ENCODE peak calls at places on chromosomes 3 and 15, in seven cellular contexts. T, S, H, Z, O, Q and W are unnamed samples.

GRCh38 chr15:49990835-49991540 is 128.0 kb downstream of the ATP8B4 start:
- DNase-seq in S (no peak), H (no peak), Z (no peak), Q (peak), T (peak), O (no peak), W (no peak)

GRCh38 chr3:165827883-165828282 is 9.3 kb downstream of the BCHE start:
- DNase-seq in T (no peak), S (no peak), Q (no peak), H (no peak), O (no peak), Z (no peak), W (no peak)

GRCh38 chr15:57553526-57553925 is 38.2 kb upstream of the MYZAP start:
- DNase-seq in Q (no peak), H (peak), O (no peak), Z (no peak), S (no peak), T (no peak), W (no peak)

GRCh38 chr3:88137836-88138235 is 11.9 kb upstream of the C3orf38 start:
- DNase-seq in S (no peak), Q (peak), H (no peak), O (no peak), T (no peak), Z (no peak), W (no peak)

GRCh38 chr3:32336123-32336518 is 55.5 kb upstream of the CMTM7 start:
- DNase-seq in T (no peak), O (no peak), Q (no peak), Z (no peak), H (no peak), S (no peak), W (no peak)

GRCh38 chr3:18246336-18247060 is 178.6 kb downstream of the SATB1 start:
- DNase-seq in Z (no peak), S (no peak), H (peak), O (no peak), Q (no peak), T (no peak), W (no peak)

GRCh38 chr3:134161817-134162396 is 88.8 kb downstream of the RYK start:
- DNase-seq in O (peak), H (peak), T (no peak), S (no peak), Z (no peak), Q (no peak), W (no peak)

GRCh38 chr3:181713300-181713647 is 1.5 kb downstream of the SOX2 start:
- DNase-seq in H (no peak), S (no peak), O (no peak), T (no peak), Q (no peak), Z (no peak), W (no peak)

GRCh38 chr3:150345021-150345538 is 63.0 kb upstream of the TSC22D2 start:
- DNase-seq in Z (no peak), Q (no peak), H (peak), T (no peak), S (no peak), O (no peak), W (peak)

GRCh38 chr15:69557340-69558137 is 104.9 kb downstream of the RPLP1 start:
- DNase-seq in O (no peak), S (no peak), Z (no peak), H (no peak), T (peak), Q (peak), W (no peak)

GRCh38 chr3:150635526-150635925 is 32.4 kb downstream of the SELENOT start:
- DNase-seq in H (no peak), O (no peak), S (no peak), Q (no peak), Z (no peak), T (no peak), W (no peak)

GRCh38 chr3:33439421-33440327 is 531 bp downstream of the UBP1 start:
- DNase-seq in O (peak), H (peak), Z (peak), T (peak), S (peak), Q (peak), W (no peak)

DNA sequence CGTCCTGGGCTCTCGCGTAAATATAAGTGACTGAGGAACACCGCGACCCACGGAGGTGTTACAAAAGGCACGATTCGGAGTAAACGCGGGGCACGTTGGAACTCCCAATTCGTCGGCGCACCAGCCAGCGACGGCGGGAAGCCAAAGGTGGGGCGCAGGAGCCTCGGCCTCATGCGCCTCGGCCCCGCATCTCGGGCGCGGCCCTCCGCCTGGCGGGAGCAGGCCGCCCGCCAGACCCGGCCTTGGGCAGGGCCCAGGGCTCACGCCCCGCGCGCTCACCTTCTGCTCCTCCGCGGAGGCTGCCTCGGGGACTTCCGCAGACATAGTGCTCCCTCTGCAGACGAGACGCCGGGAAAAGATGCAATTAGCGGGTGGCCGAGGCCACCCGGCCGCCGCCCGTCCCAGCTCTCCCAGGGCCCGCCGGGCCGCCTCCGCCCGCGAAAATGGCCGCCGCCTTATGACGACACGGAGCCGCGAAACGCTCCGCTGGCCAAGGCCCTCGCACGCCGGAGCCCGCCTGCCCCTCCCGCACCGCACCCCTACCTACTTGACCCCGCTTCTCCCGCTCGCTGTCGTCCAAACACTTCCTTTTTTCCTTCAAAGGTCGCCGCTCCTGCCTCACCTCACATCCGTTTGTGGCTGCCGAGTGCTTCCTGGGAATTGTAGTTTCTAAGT is at the start of gene ARPP19:
- DNase-seq in T (peak), Q (peak), H (peak), O (peak), S (peak), Z (peak), W (peak)
- TF ChIP-seq CTCF in T (no peak), Q (no peak), H (peak), O (no peak), S (no peak), Z (peak), W (no peak)

DNA sequence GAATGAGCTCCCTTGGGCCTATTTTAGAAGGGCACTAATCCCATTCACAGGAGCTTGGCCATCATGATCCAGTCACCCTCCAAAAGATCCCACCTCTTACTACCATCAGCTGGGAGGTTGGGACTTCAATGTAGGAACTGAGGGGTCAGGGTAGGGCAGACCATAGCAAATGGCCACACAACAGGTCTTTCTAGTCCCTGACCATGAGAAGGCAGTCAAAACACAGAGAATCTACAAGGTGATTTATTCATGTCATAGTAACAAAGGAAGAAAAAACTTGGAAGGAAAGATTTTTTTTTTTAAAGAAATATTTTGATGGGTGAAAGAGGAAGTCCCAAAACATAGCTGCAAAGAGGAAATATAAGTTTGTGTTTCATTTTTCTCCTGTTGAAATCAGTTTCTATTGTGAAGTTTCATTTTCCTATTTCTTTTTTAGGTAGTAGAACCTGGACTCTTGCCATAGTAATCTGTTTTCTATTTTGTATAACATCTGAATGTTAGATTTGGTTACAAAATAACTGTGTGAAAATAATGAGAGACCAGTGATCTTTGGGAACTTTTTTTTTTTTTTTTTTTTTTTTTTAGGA is 23.5 kb upstream of the TNFSF10 start:
- DNase-seq in H (no peak), O (no peak), T (no peak), Z (no peak), S (no peak), Q (no peak), W (no peak)
- TF ChIP-seq CTCF in H (no peak), O (no peak), T (no peak), Z (no peak), S (no peak), Q (no peak), W (no peak)

DNA sequence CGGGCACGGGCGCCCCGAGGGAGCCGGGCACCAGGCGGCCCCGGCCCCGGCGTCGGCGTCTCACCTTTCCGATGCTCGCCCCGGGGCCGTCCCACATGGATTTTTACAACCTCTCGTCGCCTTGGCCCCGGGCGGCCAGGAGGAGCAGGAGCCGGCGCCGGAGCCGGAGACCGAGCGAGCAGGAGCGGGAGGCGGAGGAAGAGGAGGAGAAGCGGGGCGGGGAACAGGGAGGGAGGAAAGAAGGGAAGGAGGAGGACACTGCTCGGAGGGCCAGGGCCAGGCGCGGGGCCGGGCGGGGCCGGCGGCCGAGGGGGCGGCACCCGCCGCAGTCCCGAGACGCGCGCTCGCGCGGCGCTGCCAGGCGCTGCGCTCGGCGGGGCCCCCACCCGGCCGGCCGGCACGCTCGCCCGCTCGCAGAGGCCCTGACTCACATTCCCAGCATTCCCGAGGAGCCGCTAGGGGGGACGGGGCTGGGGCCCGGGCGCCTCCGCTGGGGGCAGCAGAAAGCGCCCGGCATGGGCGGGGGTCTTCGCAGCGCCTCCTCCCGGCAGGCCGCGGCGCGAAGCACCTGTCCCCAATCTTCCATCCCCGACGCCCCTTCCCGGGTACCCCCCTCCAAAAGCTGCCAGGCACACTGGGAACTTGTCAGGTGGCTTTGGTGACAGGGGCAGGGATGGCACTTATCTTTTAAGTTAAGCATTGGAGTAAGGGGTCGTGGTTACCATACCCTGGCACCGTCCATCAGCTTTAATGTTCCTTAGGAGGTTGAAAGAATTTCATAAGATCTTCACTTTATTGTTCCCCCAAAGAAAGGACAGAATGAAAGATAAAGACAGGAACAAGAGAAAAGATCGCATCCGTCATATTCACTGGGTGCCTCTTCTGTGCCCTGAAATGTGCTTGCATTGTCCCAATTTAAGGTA is at the start of gene ERC2:
- DNase-seq in Q (peak), S (peak), H (peak), Z (no peak), O (peak), T (peak), W (peak)
- TF ChIP-seq CTCF in Q (no peak), S (peak), H (peak), Z (no peak), O (peak), T (no peak), W (peak)

GRCh38 chr15:55977225-55977624 is 16.2 kb downstream of the NEDD4 start:
- DNase-seq in Q (no peak), Z (no peak), S (no peak), T (no peak), H (no peak), O (no peak), W (no peak)

GRCh38 chr15:55981596-55982249 is 11.7 kb downstream of the NEDD4 start:
- DNase-seq in O (no peak), Z (no peak), H (no peak), S (no peak), T (no peak), Q (no peak), W (no peak)

GRCh38 chr15:55980511-55980910 is 12.9 kb downstream of the NEDD4 start:
- DNase-seq in S (no peak), Q (no peak), H (no peak), T (no peak), Z (no peak), O (no peak), W (no peak)
- TF ChIP-seq CTCF in S (no peak), Q (no peak), H (no peak), T (no peak), Z (no peak), O (no peak), W (no peak)

DNA sequence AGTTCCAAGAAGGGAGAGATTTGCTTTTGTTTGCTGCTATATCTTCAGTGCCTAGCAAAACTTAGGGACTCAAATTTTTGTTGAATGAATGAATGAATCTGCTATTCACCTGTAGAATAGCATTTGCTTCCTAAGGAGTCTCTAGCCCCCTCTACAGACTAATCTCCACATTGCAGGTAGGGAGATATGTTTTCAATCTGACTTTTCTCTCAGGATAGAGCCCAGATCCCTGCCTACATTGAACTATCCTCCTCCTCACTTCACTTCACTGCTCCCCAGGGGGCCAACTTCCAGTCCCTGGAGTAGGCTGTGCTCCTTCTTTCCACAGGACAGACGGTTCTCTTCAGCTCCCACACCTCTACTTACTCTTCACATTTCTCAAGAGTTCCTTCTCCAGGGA is 81.9 kb upstream of the PTX3 start:
- DNase-seq in Q (peak), Z (no peak), O (peak), H (peak), S (no peak), T (peak), W (no peak)
- TF ChIP-seq CTCF in Q (peak), Z (no peak), O (peak), H (peak), S (no peak), T (peak), W (peak)

DNA sequence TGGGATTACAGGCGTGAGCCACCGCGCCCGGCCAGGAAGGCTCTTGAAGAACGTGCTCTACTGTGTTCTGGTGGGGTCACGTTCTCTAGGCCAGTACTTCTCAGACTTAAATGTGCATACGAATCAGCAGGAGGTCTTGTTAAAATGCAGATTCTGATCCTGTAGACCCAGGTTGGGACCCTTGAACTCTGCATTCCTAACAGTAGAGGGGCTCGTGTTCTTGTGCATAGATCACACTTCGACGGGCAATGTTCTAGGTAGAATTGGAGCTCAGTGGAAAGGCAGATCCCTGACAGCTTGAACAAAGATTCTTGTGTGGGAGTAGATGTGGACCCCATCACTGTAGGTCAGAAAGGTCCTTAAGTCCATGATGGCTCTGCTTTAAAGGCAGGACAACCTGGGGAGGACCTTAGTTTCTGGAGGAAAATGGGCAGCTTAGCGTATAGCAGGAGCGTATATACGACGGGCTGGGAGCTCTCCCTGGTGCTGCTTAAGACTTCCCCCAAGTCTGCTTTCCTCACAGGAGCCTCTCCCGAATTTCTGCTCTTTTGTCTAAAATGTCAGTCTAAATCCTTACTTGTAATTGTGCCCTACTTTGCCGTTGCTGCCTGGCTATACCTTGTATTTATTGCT is 16.9 kb upstream of the FAM81A start:
- DNase-seq in Q (peak), T (peak), H (peak), Z (no peak), O (peak), S (no peak), W (peak)
- TF ChIP-seq CTCF in Q (no peak), T (no peak), H (peak), Z (no peak), O (no peak), S (no peak), W (no peak)

GRCh38 chr3:11551019-11551418 is 92.7 kb downstream of the VGLL4 start:
- DNase-seq in Z (no peak), H (no peak), S (no peak), O (no peak), Q (no peak), T (no peak), W (no peak)
- TF ChIP-seq CTCF in Z (no peak), H (no peak), S (no peak), O (no peak), Q (no peak), T (no peak), W (no peak)

GRCh38 chr15:25501828-25502446 is 63.1 kb upstream of the UBE3A start:
- DNase-seq in H (peak), Q (peak), Z (no peak), O (peak), T (peak), S (no peak), W (no peak)
- TF ChIP-seq CTCF in H (peak), Q (peak), Z (peak), O (peak), T (peak), S (peak), W (peak)

GRCh38 chr3:140752499-140752898 is 74.6 kb downstream of the TRIM42 start:
- DNase-seq in T (no peak), H (no peak), O (no peak), Z (no peak), Q (no peak), S (no peak), W (no peak)
- TF ChIP-seq CTCF in T (no peak), H (peak), O (no peak), Z (no peak), Q (no peak), S (no peak), W (no peak)

DNA sequence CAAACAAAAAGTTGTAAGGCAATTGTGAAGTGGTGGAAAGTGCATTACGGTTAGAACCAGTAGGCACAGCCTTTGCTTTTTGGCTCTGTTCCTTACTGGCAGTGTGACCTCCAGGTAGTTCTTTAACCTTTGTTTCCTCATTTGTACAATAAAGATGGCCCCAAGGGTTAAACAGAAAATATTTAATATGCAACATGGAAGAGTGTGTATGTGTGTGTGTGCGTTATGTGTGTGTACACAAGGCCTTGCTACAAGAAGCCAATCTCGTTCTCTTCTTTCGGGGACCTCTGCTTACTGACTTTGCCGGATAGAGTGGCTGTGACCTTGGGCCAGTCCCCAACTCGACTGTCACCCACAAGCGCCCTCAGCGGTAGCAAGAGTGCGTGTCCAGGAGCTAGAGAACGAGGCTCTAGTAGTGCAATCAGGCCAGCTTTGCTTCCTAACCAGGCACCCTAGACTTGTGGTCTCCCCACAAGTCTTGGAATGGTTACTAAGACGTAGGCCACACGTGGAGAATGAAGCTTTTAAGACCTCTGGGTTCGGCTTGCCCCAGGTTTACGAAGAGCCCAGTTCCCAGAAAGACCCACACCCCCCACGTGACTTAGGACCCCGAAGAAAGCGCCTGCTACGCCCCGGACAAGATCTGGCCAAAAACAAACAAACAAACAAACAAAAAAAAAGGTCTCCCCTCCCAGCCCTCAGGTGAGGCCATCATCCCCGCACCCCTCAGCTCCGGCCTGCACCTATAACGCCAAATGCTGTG is 593 bp downstream of the CIAO2A start:
- DNase-seq in Z (no peak), O (peak), Q (peak), T (peak), S (no peak), H (peak), W (peak)
- TF ChIP-seq CTCF in Z (no peak), O (no peak), Q (peak), T (peak), S (no peak), H (peak), W (no peak)